ENCODE peak calls at places on chromosomes 12 and 14, in eight cellular contexts. One of them, this sample, is unnamed.

GRCh38 chr12:88266851-88267360 is 124.8 kb downstream of the TMTC3 start:
- DNase-seq in mesothelial cell of epicardium: no peak
- DNase-seq in glutamatergic neuron: no peak
- DNase-seq in Caco-2: no peak
- DNase-seq in AG04450: no peak
- DNase-seq in NCI-H345: peak
- DNase-seq in A549: no peak
- DNase-seq in activated gamma-delta T cell: no peak
- DNase-seq in this sample: no peak

GRCh38 chr12:6193853-6194815 is 6.1 kb upstream of the CD9 start:
- DNase-seq in NCI-H345: no peak
- DNase-seq in AG04450: no peak
- DNase-seq in activated gamma-delta T cell: no peak
- DNase-seq in mesothelial cell of epicardium: no peak
- DNase-seq in A549: no peak
- DNase-seq in Caco-2: peak
- DNase-seq in glutamatergic neuron: no peak
- DNase-seq in this sample: no peak

GRCh38 chr12:6551496-6552139 is 4.2 kb downstream of the IFFO1 start:
- DNase-seq in A549: no peak
- DNase-seq in mesothelial cell of epicardium: no peak
- DNase-seq in Caco-2: no peak
- DNase-seq in glutamatergic neuron: no peak
- DNase-seq in AG04450: no peak
- DNase-seq in NCI-H345: no peak
- DNase-seq in activated gamma-delta T cell: no peak
- DNase-seq in this sample: no peak

GRCh38 chr14:79732911-79733310 is 478.4 kb downstream of the DIO2 start:
- DNase-seq in glutamatergic neuron: no peak
- DNase-seq in NCI-H345: no peak
- DNase-seq in AG04450: no peak
- DNase-seq in Caco-2: no peak
- DNase-seq in activated gamma-delta T cell: no peak
- DNase-seq in A549: no peak
- DNase-seq in mesothelial cell of epicardium: no peak
- DNase-seq in this sample: no peak

GRCh38 chr12:62471734-62472133 is 5.1 kb downstream of the MON2 start:
- DNase-seq in activated gamma-delta T cell: no peak
- DNase-seq in AG04450: no peak
- DNase-seq in glutamatergic neuron: no peak
- DNase-seq in NCI-H345: no peak
- DNase-seq in A549: no peak
- DNase-seq in mesothelial cell of epicardium: no peak
- DNase-seq in Caco-2: no peak
- DNase-seq in this sample: no peak

GRCh38 chr12:132069336-132069985 is 74.7 kb downstream of the DDX51 start:
- DNase-seq in Caco-2: no peak
- DNase-seq in A549: no peak
- DNase-seq in AG04450: no peak
- DNase-seq in glutamatergic neuron: no peak
- DNase-seq in activated gamma-delta T cell: no peak
- DNase-seq in mesothelial cell of epicardium: no peak
- DNase-seq in NCI-H345: no peak
- DNase-seq in this sample: no peak

GRCh38 chr14:74954232-74954946 is 1.0 kb downstream of the PGF start:
- DNase-seq in Caco-2: no peak
- DNase-seq in AG04450: no peak
- DNase-seq in glutamatergic neuron: peak
- DNase-seq in activated gamma-delta T cell: no peak
- DNase-seq in A549: no peak
- DNase-seq in mesothelial cell of epicardium: peak
- DNase-seq in NCI-H345: peak
- DNase-seq in this sample: no peak

GRCh38 chr12:124433147-124433874 is 134.1 kb downstream of the NCOR2 start:
- DNase-seq in mesothelial cell of epicardium: no peak
- DNase-seq in AG04450: no peak
- DNase-seq in Caco-2: no peak
- DNase-seq in NCI-H345: no peak
- DNase-seq in A549: no peak
- DNase-seq in glutamatergic neuron: no peak
- DNase-seq in activated gamma-delta T cell: no peak
- DNase-seq in this sample: no peak

GRCh38 chr12:90922068-90922743 is 32.8 kb downstream of the CCER1 start:
- DNase-seq in activated gamma-delta T cell: no peak
- DNase-seq in mesothelial cell of epicardium: no peak
- DNase-seq in Caco-2: no peak
- DNase-seq in AG04450: no peak
- DNase-seq in NCI-H345: no peak
- DNase-seq in A549: no peak
- DNase-seq in glutamatergic neuron: no peak
- DNase-seq in this sample: no peak

GRCh38 chr12:130137141-130138018 is 24.9 kb upstream of the FZD10 start:
- DNase-seq in NCI-H345: peak
- DNase-seq in mesothelial cell of epicardium: no peak
- DNase-seq in Caco-2: no peak
- DNase-seq in AG04450: no peak
- DNase-seq in glutamatergic neuron: no peak
- DNase-seq in A549: no peak
- DNase-seq in activated gamma-delta T cell: no peak
- DNase-seq in this sample: no peak

GRCh38 chr12:11397366-11397765 is 2.0 kb upstream of the PRB2 start:
- DNase-seq in activated gamma-delta T cell: no peak
- DNase-seq in NCI-H345: no peak
- DNase-seq in Caco-2: no peak
- DNase-seq in glutamatergic neuron: no peak
- DNase-seq in mesothelial cell of epicardium: no peak
- DNase-seq in A549: no peak
- DNase-seq in AG04450: no peak
- DNase-seq in this sample: no peak

GRCh38 chr12:58893421-58893986 is 26.8 kb downstream of the LRIG3 start:
- DNase-seq in NCI-H345: no peak
- DNase-seq in A549: no peak
- DNase-seq in glutamatergic neuron: no peak
- DNase-seq in AG04450: no peak
- DNase-seq in Caco-2: no peak
- DNase-seq in mesothelial cell of epicardium: no peak
- DNase-seq in activated gamma-delta T cell: no peak
- DNase-seq in this sample: no peak

GRCh38 chr12:112815589-112816321 is 24.2 kb downstream of the RPH3A start:
- DNase-seq in mesothelial cell of epicardium: no peak
- DNase-seq in A549: no peak
- DNase-seq in Caco-2: no peak
- DNase-seq in glutamatergic neuron: no peak
- DNase-seq in activated gamma-delta T cell: no peak
- DNase-seq in AG04450: no peak
- DNase-seq in NCI-H345: no peak
- DNase-seq in this sample: no peak

GRCh38 chr14:102883028-102883953 is 39.2 kb upstream of the AMN start:
- DNase-seq in glutamatergic neuron: no peak
- DNase-seq in mesothelial cell of epicardium: no peak
- DNase-seq in NCI-H345: no peak
- DNase-seq in AG04450: no peak
- DNase-seq in activated gamma-delta T cell: no peak
- DNase-seq in A549: no peak
- DNase-seq in Caco-2: no peak
- DNase-seq in this sample: no peak

GRCh38 chr12:3132636-3133409 is 55.6 kb downstream of the TSPAN9 start:
- DNase-seq in glutamatergic neuron: no peak
- DNase-seq in mesothelial cell of epicardium: no peak
- DNase-seq in Caco-2: no peak
- DNase-seq in A549: no peak
- DNase-seq in activated gamma-delta T cell: no peak
- DNase-seq in NCI-H345: no peak
- DNase-seq in AG04450: peak
- DNase-seq in this sample: no peak

GRCh38 chr12:130126023-130126432 is 36.2 kb upstream of the FZD10 start:
- DNase-seq in glutamatergic neuron: no peak
- DNase-seq in AG04450: no peak
- DNase-seq in NCI-H345: no peak
- DNase-seq in activated gamma-delta T cell: no peak
- DNase-seq in Caco-2: no peak
- DNase-seq in mesothelial cell of epicardium: no peak
- DNase-seq in A549: peak
- DNase-seq in this sample: no peak

GRCh38 chr12:52794479-52795331 is 1.2 kb downstream of the KRT3 start:
- DNase-seq in activated gamma-delta T cell: no peak
- DNase-seq in NCI-H345: no peak
- DNase-seq in A549: no peak
- DNase-seq in mesothelial cell of epicardium: no peak
- DNase-seq in glutamatergic neuron: no peak
- DNase-seq in Caco-2: no peak
- DNase-seq in AG04450: no peak
- DNase-seq in this sample: no peak

GRCh38 chr14:104140463-104141331 is 2.3 kb downstream of the KIF26A start:
- DNase-seq in A549: no peak
- DNase-seq in NCI-H345: no peak
- DNase-seq in mesothelial cell of epicardium: peak
- DNase-seq in Caco-2: no peak
- DNase-seq in glutamatergic neuron: peak
- DNase-seq in activated gamma-delta T cell: no peak
- DNase-seq in AG04450: no peak
- DNase-seq in this sample: no peak

GRCh38 chr14:27181304-27181703 is 583.5 kb upstream of the NOVA1 start:
- DNase-seq in Caco-2: no peak
- DNase-seq in activated gamma-delta T cell: no peak
- DNase-seq in glutamatergic neuron: peak
- DNase-seq in A549: no peak
- DNase-seq in NCI-H345: no peak
- DNase-seq in mesothelial cell of epicardium: no peak
- DNase-seq in AG04450: no peak
- DNase-seq in this sample: no peak

GRCh38 chr12:26830783-26831601 is 2.0 kb downstream of the ITPR2 start:
- DNase-seq in Caco-2: peak
- DNase-seq in AG04450: no peak
- DNase-seq in mesothelial cell of epicardium: no peak
- DNase-seq in glutamatergic neuron: no peak
- DNase-seq in A549: no peak
- DNase-seq in activated gamma-delta T cell: no peak
- DNase-seq in NCI-H345: no peak
- DNase-seq in this sample: no peak

GRCh38 chr12:113889076-113889475 is 77.0 kb downstream of the RBM19 start:
- DNase-seq in mesothelial cell of epicardium: no peak
- DNase-seq in AG04450: no peak
- DNase-seq in A549: no peak
- DNase-seq in activated gamma-delta T cell: no peak
- DNase-seq in NCI-H345: no peak
- DNase-seq in glutamatergic neuron: no peak
- DNase-seq in Caco-2: no peak
- DNase-seq in this sample: no peak

GRCh38 chr12:109510196-109510595 is 32.8 kb downstream of the UBE3B start:
- DNase-seq in glutamatergic neuron: no peak
- DNase-seq in Caco-2: no peak
- DNase-seq in A549: no peak
- DNase-seq in activated gamma-delta T cell: no peak
- DNase-seq in NCI-H345: peak
- DNase-seq in mesothelial cell of epicardium: no peak
- DNase-seq in AG04450: no peak
- DNase-seq in this sample: no peak

GRCh38 chr12:4806439-4807115 is 86.4 kb downstream of the GALNT8 start:
- DNase-seq in NCI-H345: no peak
- DNase-seq in mesothelial cell of epicardium: no peak
- DNase-seq in activated gamma-delta T cell: no peak
- DNase-seq in Caco-2: no peak
- DNase-seq in glutamatergic neuron: no peak
- DNase-seq in AG04450: no peak
- DNase-seq in A549: no peak
- DNase-seq in this sample: no peak

GRCh38 chr12:123633379-123634141 is at the start of the genes EIF2B1 and GTF2H3:
- DNase-seq in activated gamma-delta T cell: peak
- DNase-seq in AG04450: peak
- DNase-seq in NCI-H345: peak
- DNase-seq in Caco-2: peak
- DNase-seq in A549: peak
- DNase-seq in glutamatergic neuron: peak
- DNase-seq in mesothelial cell of epicardium: peak
- DNase-seq in this sample: peak

GRCh38 chr12:101862245-101862644 is 15.1 kb upstream of the DRAM1 start:
- DNase-seq in activated gamma-delta T cell: no peak
- DNase-seq in glutamatergic neuron: no peak
- DNase-seq in NCI-H345: no peak
- DNase-seq in Caco-2: no peak
- DNase-seq in mesothelial cell of epicardium: no peak
- DNase-seq in A549: no peak
- DNase-seq in AG04450: no peak
- DNase-seq in this sample: no peak

This sample was measured in T-cell.